ENCODE peak calls at places on chromosomes 3 and 15, in four cellular contexts. X is fibroblast of villous mesenchyme; F is CD8-positive, alpha-beta T cell; A is AG04449. Y is an unnamed sample.

GRCh38 chr15:70081612-70082011 is 16.1 kb downstream of the TLE3 start:
- DNase-seq in X (no peak), A (no peak), F (no peak), Y (no peak)

GRCh38 chr15:68730491-68731317 is 90.0 kb downstream of the ANP32A start:
- DNase-seq in X (peak; percentile 64), A (no peak), F (no peak), Y (no peak)

GRCh38 chr3:185822957-185823279 is 1.9 kb downstream of the IGF2BP2 start:
- DNase-seq in F (no peak), X (no peak), A (no peak), Y (no peak)

GRCh38 chr15:69662668-69663000 is 210.0 kb downstream of the RPLP1 start:
- DNase-seq in A (no peak), F (no peak), X (no peak), Y (no peak)

GRCh38 chr3:126685041-126685440 is 19.0 kb upstream of the CHCHD6 start:
- DNase-seq in A (peak; percentile 26), X (no peak), F (no peak), Y (no peak)

GRCh38 chr3:23041918-23042696 is 161.0 kb upstream of the UBE2E2 start:
- DNase-seq in F (no peak), A (no peak), X (no peak), Y (no peak)

GRCh38 chr15:92413511-92413910 is 19.8 kb downstream of the ST8SIA2 start:
- DNase-seq in X (no peak), F (no peak), A (no peak), Y (no peak)

GRCh38 chr3:100710355-100711198 is 1.3 kb downstream of the TFG start:
- DNase-seq in X (peak; percentile 69), A (peak; percentile 34), F (peak; percentile 69), Y (no peak)

GRCh38 chr3:10933958-10934481 is 58.5 kb upstream of the SLC6A1 start:
- DNase-seq in F (no peak), A (peak; percentile 34), X (no peak), Y (no peak)

GRCh38 chr3:116306720-116307119 is 138.6 kb downstream of the LSAMP start:
- DNase-seq in A (no peak), F (no peak), X (no peak), Y (no peak)

GRCh38 chr3:183210862-183211341 is 42.2 kb upstream of the B3GNT5 start:
- DNase-seq in F (no peak), A (no peak), X (no peak), Y (no peak)

GRCh38 chr15:27250223-27250622 is 279.2 kb downstream of the GABRG3 start:
- DNase-seq in F (no peak), A (no peak), X (no peak), Y (no peak)

GRCh38 chr15:33926260-33926659 is 42.0 kb upstream of the CHRM5 start:
- DNase-seq in X (no peak), A (no peak), F (no peak), Y (no peak)

GRCh38 chr3:175059788-175060187 is 200.7 kb downstream of the NAALADL2 start:
- DNase-seq in F (no peak), X (no peak), A (no peak), Y (no peak)

GRCh38 chr15:58313810-58314592 is 117.8 kb upstream of the LIPC start:
- DNase-seq in X (no peak), F (no peak), A (no peak), Y (no peak)

GRCh38 chr3:135556184-135556583 is 409.3 kb upstream of the PPP2R3A start:
- DNase-seq in A (no peak), X (no peak), F (no peak), Y (no peak)

GRCh38 chr3:31274406-31275024 is 258.2 kb upstream of the STT3B start:
- DNase-seq in A (no peak), X (no peak), F (no peak), Y (no peak)

GRCh38 chr15:40934457-40934856 is 5.3 kb downstream of the DLL4 start:
- DNase-seq in A (no peak), X (no peak), F (no peak), Y (no peak)

DNA sequence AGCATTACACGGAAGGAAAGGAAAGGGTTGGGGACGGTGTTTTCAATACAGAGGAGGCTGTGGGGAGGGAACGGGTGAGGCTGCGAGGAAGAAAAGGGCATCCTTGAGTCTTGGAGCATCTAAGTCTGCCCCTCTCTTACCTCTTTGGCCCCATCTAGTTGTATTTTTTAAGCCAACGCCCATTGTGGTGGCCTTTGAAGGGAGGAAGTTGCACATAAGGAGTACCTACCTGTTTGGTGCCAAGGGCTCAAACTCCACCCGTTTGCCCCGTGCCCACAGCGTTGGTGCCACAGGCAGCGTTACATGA is 146.1 kb upstream of the UMPS start:
- DNase-seq in F (no peak), A (no peak), X (no peak), Y (no peak)
- H3K4me3 ChIP-seq in F (peak overlapping the region; percentile 27), A (peak overlapping the region; percentile 58), X (no peak overlapping the region), Y (peak overlapping the region; percentile 45)

GRCh38 chr3:190122198-190122771 is 1.6 kb upstream of the P3H2 start:
- DNase-seq in X (no peak), A (no peak), F (no peak), Y (no peak)

GRCh38 chr3:190119734-190120133 is 963 bp downstream of the P3H2 start:
- DNase-seq in X (no peak), F (no peak), A (no peak), Y (no peak)

GRCh38 chr3:190124067-190124466 is 3.4 kb upstream of the P3H2 start:
- DNase-seq in A (no peak), F (no peak), X (no peak), Y (no peak)

GRCh38 chr3:190120161-190121060 is at the start of gene P3H2:
- DNase-seq in X (peak; percentile 92), F (no peak), A (no peak), Y (no peak)

GRCh38 chr3:190121061-190121765 is 516 bp upstream of the P3H2 start:
- DNase-seq in A (no peak), F (no peak), X (no peak), Y (no peak)
- H3K4me3 ChIP-seq in A (peak overlapping the region; percentile 78), F (no peak overlapping the region), X (peak overlapping the region; percentile 71), Y (peak overlapping the region; percentile 48)

DNA sequence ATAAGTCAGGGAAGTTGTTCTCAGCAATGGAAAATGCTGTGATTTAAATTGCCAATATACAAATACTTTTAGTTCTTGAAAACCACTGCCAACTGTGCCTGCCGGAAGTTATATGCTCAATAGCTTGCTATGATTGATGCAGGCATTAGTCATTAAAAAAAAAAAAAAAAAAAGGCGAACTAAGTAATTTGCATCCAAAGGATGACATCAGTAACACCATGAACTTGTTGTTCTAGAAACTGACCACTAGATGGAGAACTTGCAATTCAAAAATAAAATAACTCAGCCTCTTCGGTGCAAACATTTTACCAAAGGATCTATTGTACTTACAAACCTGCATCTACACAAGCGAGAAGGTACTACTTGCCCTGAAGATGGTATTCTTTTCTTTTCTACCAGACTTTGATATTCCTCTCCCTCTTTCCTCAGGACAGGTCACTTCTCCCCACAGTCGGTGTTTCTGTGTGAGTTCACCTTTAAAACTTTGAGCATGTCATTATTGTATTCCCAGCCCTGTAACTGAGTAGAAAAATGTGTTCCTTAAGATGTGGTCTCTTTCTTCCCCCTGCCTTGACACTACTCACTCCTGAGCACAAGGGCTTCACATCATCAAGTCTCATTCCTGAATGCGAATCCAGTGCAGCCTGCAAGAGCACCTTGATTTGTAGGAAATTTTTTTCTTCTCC is 115.0 kb upstream of the VEPH1 start:
- DNase-seq in F (peak; percentile 23), X (peak; percentile 70), A (peak; percentile 46), Y (peak; percentile 45)
- H3K4me3 ChIP-seq in F (no peak overlapping the region), X (no peak overlapping the region), A (no peak overlapping the region), Y (no peak overlapping the region)

GRCh38 chr3:197752107-197752506 is 2.4 kb downstream of the FYTTD1 start:
- DNase-seq in A (no peak), F (no peak), X (no peak), Y (no peak)
- H3K4me3 ChIP-seq in A (peak overlapping the region; percentile 79), F (no peak overlapping the region), X (peak overlapping the region; percentile 11), Y (no peak overlapping the region)

GRCh38 chr3:13451301-13451673 is 28.8 kb upstream of the HDAC11 start:
- DNase-seq in X (no peak), A (no peak), F (no peak), Y (no peak)

GRCh38 chr3:13455644-13456043 is 24.5 kb upstream of the HDAC11 start:
- DNase-seq in F (no peak), X (no peak), A (no peak), Y (no peak)

GRCh38 chr3:13457593-13457992 is 22.5 kb upstream of the HDAC11 start:
- DNase-seq in F (no peak), A (no peak), X (peak; percentile 59), Y (no peak)

GRCh38 chr3:13452490-13453335 is 27.4 kb upstream of the HDAC11 start:
- DNase-seq in X (peak; percentile 54), A (no peak), F (peak; percentile 49), Y (peak; percentile 18)
- H3K4me3 ChIP-seq in X (peak overlapping the region; percentile 72), A (peak overlapping the region; percentile 18), F (peak overlapping the region; percentile 6), Y (no peak overlapping the region)

DNA sequence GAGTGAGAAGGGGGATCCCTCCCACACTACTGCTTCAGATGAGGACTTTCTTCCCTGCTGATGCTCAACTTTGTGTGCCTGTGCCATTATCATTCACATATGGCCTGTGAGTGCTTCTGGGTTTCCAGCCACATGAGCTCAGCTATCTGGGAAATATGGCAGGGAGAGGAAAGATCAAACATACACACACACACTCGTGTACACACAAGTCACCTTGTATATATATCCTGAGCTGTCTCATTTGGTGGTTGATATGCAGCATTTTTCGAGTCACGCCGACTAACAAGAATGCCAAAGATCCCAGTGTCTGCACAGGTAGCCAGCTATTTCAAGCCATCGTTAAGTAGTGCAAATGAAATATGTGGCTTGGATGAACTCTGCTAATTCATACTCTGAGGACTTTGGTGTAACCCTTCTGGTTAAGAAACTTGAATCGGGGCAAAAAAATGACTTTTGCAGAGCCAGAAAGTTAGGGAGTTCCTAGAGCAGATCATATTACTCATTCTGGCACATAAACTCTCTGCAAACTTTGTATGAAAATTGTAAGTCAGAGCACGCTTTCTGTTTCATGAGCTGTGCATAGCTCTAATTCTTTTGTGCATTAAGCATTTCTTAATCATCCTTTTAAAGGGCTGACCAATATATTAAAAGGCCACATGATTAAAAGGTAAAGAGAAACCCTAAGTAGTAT is 24.9 kb upstream of the WNT5A start:
- DNase-seq in A (no peak), X (peak; percentile 53), F (no peak), Y (no peak)
- H3K4me3 ChIP-seq in A (no peak overlapping the region), X (no peak overlapping the region), F (no peak overlapping the region), Y (no peak overlapping the region)

DNA sequence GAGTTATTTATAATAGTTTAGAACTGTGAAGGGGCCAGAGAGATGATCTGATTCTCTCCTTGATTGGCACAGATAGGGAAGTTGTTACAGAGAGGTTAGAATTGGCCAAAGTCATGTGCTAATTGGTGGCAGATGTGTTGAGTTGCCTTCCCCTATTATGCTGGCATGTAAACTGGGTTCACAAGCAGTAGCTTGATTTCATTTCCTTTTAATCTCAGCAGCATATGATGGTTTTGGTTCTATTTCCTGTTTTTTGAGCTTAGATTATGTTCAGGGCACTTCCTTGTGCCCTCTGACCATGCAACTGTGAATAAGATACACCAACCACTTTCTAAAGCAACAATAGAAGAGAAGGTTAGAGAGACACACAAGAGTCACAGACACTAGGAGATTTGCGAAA is 16.5 kb downstream of the HPS3 start:
- DNase-seq in X (no peak), A (no peak), F (no peak), Y (no peak)
- H3K4me3 ChIP-seq in X (no peak overlapping the region), A (no peak overlapping the region), F (no peak overlapping the region), Y (no peak overlapping the region)